ENCODE peak calls at places on chromosomes 4 and X, in four cellular contexts. F, H, U and Z are unnamed samples.

GRCh38 chr4:22444813-22445212 is 71.1 kb downstream of the ADGRA3 start:
- DNase-seq in F (no peak), H (no peak), U (no peak), Z (no peak)

GRCh38 chrX:41922694-41923171 is 621 bp downstream of the CASK start:
- DNase-seq in F (no peak), H (peak), U (peak), Z (peak)

GRCh38 chr4:29970626-29971025 is 749.5 kb upstream of the PCDH7 start:
- DNase-seq in F (no peak), H (no peak), U (peak), Z (no peak)

GRCh38 chrX:148500428-148501120 is at the start of gene AFF2:
- DNase-seq in F (peak), H (no peak), U (peak), Z (peak)

GRCh38 chr4:94298725-94299252 is 43.8 kb downstream of the HPGDS start:
- DNase-seq in F (no peak), H (no peak), U (no peak), Z (no peak)

GRCh38 chr4:6658635-6659075 is 18.2 kb downstream of the MRFAP1 start:
- DNase-seq in F (peak), H (no peak), U (peak), Z (peak)

GRCh38 chr4:84804126-84804525 is 162.4 kb downstream of the WDFY3 start:
- DNase-seq in F (peak), H (peak), U (peak), Z (peak)

GRCh38 chr4:128596115-128596514 is 213.4 kb upstream of the JADE1 start:
- DNase-seq in F (no peak), H (no peak), U (no peak), Z (no peak)

GRCh38 chr4:65535128-65535527 is 135.2 kb downstream of the EPHA5 start:
- DNase-seq in F (no peak), H (no peak), U (no peak), Z (no peak)

GRCh38 chr4:185471235-185472062 is at the start of gene CCDC110:
- DNase-seq in F (peak), H (peak), U (peak), Z (peak)

GRCh38 chr4:109921384-109921808 is 8.7 kb downstream of the EGF start:
- DNase-seq in F (peak), H (peak), U (peak), Z (peak)

GRCh38 chr4:2928242-2929155 is 34.7 kb downstream of the NOP14 start:
- DNase-seq in F (no peak), H (no peak), U (no peak), Z (no peak)

GRCh38 chr4:145308598-145308997 is 128.2 kb upstream of the OTUD4 start:
- DNase-seq in F (no peak), H (no peak), U (no peak), Z (no peak)

GRCh38 chr4:176191974-176192373 is 3.4 kb downstream of the SPATA4 start:
- DNase-seq in F (no peak), H (no peak), U (no peak), Z (peak)

GRCh38 chr4:87541521-87541920 is 12.3 kb upstream of the SPARCL1 start:
- DNase-seq in F (no peak), H (no peak), U (no peak), Z (no peak)

GRCh38 chrX:52563105-52563504 is 46.2 kb upstream of the XAGE1B start:
- DNase-seq in F (no peak), H (no peak), U (no peak), Z (no peak)

GRCh38 chrX:142089193-142089592 is 115.9 kb downstream of the MAGEC2 start:
- DNase-seq in F (no peak), H (peak), U (peak), Z (peak)

GRCh38 chrX:41118156-41118555 is 32.9 kb downstream of the USP9X start:
- DNase-seq in F (no peak), H (no peak), U (no peak), Z (no peak)

GRCh38 chr4:116229420-116229819 is 856.0 kb downstream of the TRAM1L1 start:
- DNase-seq in F (no peak), H (no peak), U (no peak), Z (no peak)

GRCh38 chrX:130091976-130092522 is 18.2 kb downstream of the ELF4 start:
- DNase-seq in F (no peak), H (no peak), U (no peak), Z (no peak)

GRCh38 chr4:16661813-16662212 is 236.6 kb downstream of the LDB2 start:
- DNase-seq in F (no peak), H (no peak), U (no peak), Z (no peak)

GRCh38 chr4:78951862-78952472 is 12.7 kb upstream of the PAQR3 start:
- DNase-seq in F (no peak), H (peak), U (peak), Z (peak)

GRCh38 chr4:183398298-183399129 is 45.9 kb upstream of the CDKN2AIP start:
- DNase-seq in F (peak), H (peak), U (peak), Z (peak)

GRCh38 chr4:25953740-25954139 is 39.7 kb downstream of the SMIM20 start:
- DNase-seq in F (peak), H (no peak), U (peak), Z (no peak)

GRCh38 chrX:2188316-2188715 is 312.5 kb downstream of the DHRSX start:
- DNase-seq in F (peak), H (no peak), U (peak), Z (no peak)

GRCh38 chr4:97300561-97300960 is 842.7 kb downstream of the STPG2 start:
- DNase-seq in F (no peak), H (no peak), U (no peak), Z (no peak)

GRCh38 chrX:108537005-108537404 is 97.4 kb downstream of the COL4A5 start:
- DNase-seq in F (peak), H (peak), U (peak), Z (peak)

GRCh38 chr4:8607603-8608481 is 15.3 kb downstream of the CPZ start:
- DNase-seq in F (no peak), H (no peak), U (no peak), Z (no peak)

GRCh38 chr4:45438047-45438446 is 685.8 kb downstream of the GABRG1 start:
- DNase-seq in F (no peak), H (no peak), U (no peak), Z (no peak)